ENCODE peak calls at places on chromosomes 6 and 20, in ten cellular contexts. G is WERI-Rb-1, J is uterus, C is adrenal gland, U is mucosa of descending colon, M is pancreas, X is fibroblast of lung, A is endodermal cell, I is brain microvascular endothelial cell, F is bronchial epithelial cell. N is an unnamed sample.
A peak's percentile ranks its signal among the peaks of the same experiment; 100 is the strongest.

GRCh38 chr6:36685926-36686667 is 7.6 kb downstream of the CDKN1A start:
- DNase-seq in X (no peak), G (no peak), J (no peak), C (peak; percentile 43), U (no peak), I (no peak), A (peak; percentile 20), M (no peak), F (no peak), N (no peak)

GRCh38 chr20:431012-431904 is 23.2 kb downstream of the RBCK1 start:
- DNase-seq in F (peak; percentile 68), I (peak; percentile 55), A (peak; percentile 89), M (peak; percentile 71), U (no peak), J (peak; percentile 35), G (peak; percentile 85), X (peak; percentile 77), C (peak; percentile 80), N (no peak)

GRCh38 chr6:111173946-111174345 is 86.6 kb downstream of the SLC16A10 start:
- DNase-seq in F (no peak), X (no peak), J (no peak), A (no peak), C (no peak), G (peak; percentile 40), M (no peak), U (no peak), I (no peak), N (no peak)

GRCh38 chr6:130557481-130558112 is 191.8 kb downstream of the TMEM200A start:
- DNase-seq in J (no peak), U (no peak), X (no peak), F (no peak), A (no peak), I (no peak), G (no peak), C (no peak), M (no peak), N (peak; percentile 45)

GRCh38 chr20:50226093-50226974 is 35.7 kb downstream of the CEBPB start:
- DNase-seq in A (peak; percentile 35), I (no peak), F (no peak), C (peak; percentile 73), X (peak; percentile 65), J (peak; percentile 87), M (peak; percentile 25), G (no peak), U (no peak), N (no peak)

GRCh38 chr6:72968704-72969103 is 256.6 kb downstream of the KHDC1L start:
- DNase-seq in J (no peak), X (no peak), C (no peak), I (no peak), M (no peak), G (no peak), U (no peak), A (no peak), F (peak; percentile 99), N (no peak)

GRCh38 chr20:31570021-31570463 is 35.0 kb upstream of the ID1 start:
- DNase-seq in G (no peak), X (no peak), M (no peak), I (no peak), C (no peak), U (no peak), A (no peak), J (no peak), F (no peak), N (no peak)

GRCh38 chr6:21935561-21936028 is 342.0 kb downstream of the SOX4 start:
- DNase-seq in M (no peak), I (peak; percentile 50), G (peak; percentile 70), C (no peak), J (no peak), A (peak; percentile 78), F (peak; percentile 58), X (peak; percentile 60), U (no peak), N (no peak)

DNA sequence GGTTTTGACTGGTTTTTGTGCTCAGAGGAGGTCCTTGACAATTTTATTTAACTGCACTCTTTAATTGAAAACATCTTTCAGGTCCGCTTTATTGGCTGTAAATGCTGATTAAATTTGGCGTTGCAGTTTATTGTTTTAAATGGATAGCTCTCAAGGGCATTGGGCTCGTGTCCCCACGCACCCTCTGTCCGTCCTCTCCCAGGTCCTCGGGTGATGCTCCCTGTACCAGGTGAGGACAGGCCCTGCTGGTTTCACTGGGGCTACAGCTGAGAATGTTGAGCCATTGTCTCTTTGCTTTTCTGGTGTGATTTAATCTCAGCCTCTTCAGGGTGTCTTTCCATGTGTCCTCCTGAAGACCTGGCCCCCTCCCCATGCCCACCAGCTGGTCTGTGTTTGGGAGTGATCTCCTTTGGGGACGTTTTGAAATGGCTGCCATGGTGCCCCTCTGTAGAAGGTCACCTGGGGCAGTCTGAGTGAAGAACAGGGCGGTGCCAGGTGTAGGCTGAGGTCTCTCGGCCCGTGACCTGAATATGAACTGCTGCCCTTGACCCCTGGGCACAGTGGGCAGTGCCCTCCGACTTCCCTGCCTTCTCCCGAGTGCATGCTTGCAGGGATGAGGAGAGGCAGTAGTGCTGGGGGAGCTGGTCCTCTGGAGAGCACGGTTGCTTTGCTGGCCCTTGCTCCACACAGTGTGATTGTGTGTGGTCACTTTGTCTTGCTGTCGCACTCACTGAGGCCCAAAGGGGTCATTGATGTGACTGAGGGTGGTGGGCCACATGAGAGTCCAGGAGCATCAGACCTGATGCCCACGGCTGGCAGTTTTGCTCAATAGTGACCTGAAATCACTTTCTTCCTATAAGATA is 12.5 kb upstream of the C20orf204 start:
- DNase-seq in I (no peak), J (no peak), U (peak; percentile 33), C (no peak), M (no peak), A (no peak), G (no peak), F (no peak), X (no peak), N (no peak)
- H3K4me3 ChIP-seq in I (no peak overlapping the region), J (no peak overlapping the region), U (no peak overlapping the region), C (no peak overlapping the region), M (no peak overlapping the region), A (no peak overlapping the region), G (no peak overlapping the region), F (no peak overlapping the region), X (no peak overlapping the region), N (no peak overlapping the region)

DNA sequence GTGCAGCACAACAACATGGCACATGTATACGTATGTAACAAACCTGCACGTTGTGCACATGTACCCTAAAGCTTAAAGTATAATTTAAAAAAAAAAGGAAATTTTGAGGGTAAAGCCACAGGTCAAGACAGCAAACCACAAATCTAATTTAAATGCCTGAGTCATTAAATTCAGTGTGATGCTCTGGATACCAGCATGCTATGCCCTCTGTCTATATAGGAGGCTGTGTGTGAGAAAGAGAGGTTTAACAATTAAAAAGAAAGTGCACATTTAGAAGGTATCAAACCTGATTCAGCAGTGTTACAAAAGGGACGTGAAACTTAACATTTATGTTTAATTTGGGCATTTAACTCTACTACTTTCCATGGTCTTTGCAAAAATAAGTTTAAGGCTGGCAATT is 276.3 kb downstream of the ADGRB3 start:
- DNase-seq in G (no peak), U (no peak), J (no peak), A (no peak), X (no peak), C (no peak), F (no peak), M (no peak), I (no peak), N (no peak)
- H3K36me3 ChIP-seq in G (no peaks in the 10 kb centered on the region), U (no peaks in the 10 kb centered on the region), J (no peaks in the 10 kb centered on the region), A (no peaks in the 10 kb centered on the region), X (no peaks in the 10 kb centered on the region), C (no peaks in the 10 kb centered on the region), F (no peaks in the 10 kb centered on the region), M (no peaks in the 10 kb centered on the region), I (no peaks in the 10 kb centered on the region), N (no peaks in the 10 kb centered on the region)

GRCh38 chr6:42786525-42786985 is 4.7 kb downstream of the BICRAL start:
- DNase-seq in I (no peak), U (no peak), X (no peak), F (no peak), G (no peak), C (no peak), A (no peak), M (no peak), J (no peak), N (no peak)

GRCh38 chr6:42787018-42787611 is 5.3 kb downstream of the BICRAL start:
- DNase-seq in C (no peak), M (no peak), F (no peak), I (no peak), U (no peak), G (no peak), A (no peak), J (no peak), X (no peak), N (no peak)

GRCh38 chr6:42788671-42789070 is 6.8 kb downstream of the BICRAL start:
- DNase-seq in X (no peak), F (no peak), A (no peak), M (no peak), C (no peak), I (no peak), U (no peak), J (no peak), G (no peak), N (no peak)

GRCh38 chr6:42791706-42792320 is 10.0 kb downstream of the BICRAL start:
- DNase-seq in X (peak; percentile 18), M (no peak), C (no peak), F (peak; percentile 72), A (no peak), U (no peak), I (no peak), G (no peak), J (no peak), N (no peak)

GRCh38 chr6:42790549-42791181 is 8.8 kb downstream of the BICRAL start:
- DNase-seq in A (peak; percentile 80), J (no peak), G (peak; percentile 38), C (no peak), X (no peak), F (no peak), M (no peak), U (no peak), I (no peak), N (no peak)
- TF ChIP-seq CTCF in A (peak; percentile 25), J (no peak), G (no peak), C (no peak), X (no peak), F (no peak), M (no peak), U (no peak), I (no peak), N (no peak)

GRCh38 chr6:33392168-33392947 is 735 bp downstream of the KIFC1 start:
- DNase-seq in A (no peak), G (peak; percentile 37), F (peak; percentile 30), X (no peak), I (no peak), J (no peak), U (no peak), M (no peak), C (no peak), N (no peak)

GRCh38 chr6:33392979-33393378 is 1.4 kb downstream of the KIFC1 start:
- DNase-seq in F (no peak), X (no peak), G (no peak), M (no peak), A (no peak), C (no peak), J (no peak), I (no peak), U (no peak), N (no peak)

GRCh38 chr6:33391278-33392167 is at the start of gene KIFC1:
- DNase-seq in A (peak; percentile 100), C (peak; percentile 99), M (peak; percentile 99), F (peak; percentile 99), I (peak; percentile 100), U (peak; percentile 100), J (peak; percentile 99), X (peak; percentile 100), G (peak; percentile 100), N (peak; percentile 99)

GRCh38 chr6:33390173-33390572 is 1.4 kb upstream of the KIFC1 start:
- DNase-seq in C (no peak), F (no peak), X (no peak), A (no peak), M (no peak), I (no peak), G (no peak), J (no peak), U (no peak), N (no peak)

GRCh38 chr6:33390767-33391277 is 801 bp upstream of the KIFC1 start:
- DNase-seq in U (no peak), A (no peak), F (no peak), X (no peak), I (no peak), J (no peak), G (no peak), C (no peak), M (no peak), N (no peak)
- H3K4me3 ChIP-seq in U (no peak overlapping the region), A (no peak overlapping the region), F (peak overlapping the region; percentile 6), X (peak overlapping the region; percentile 46), I (peak overlapping the region; percentile 20), J (no peak overlapping the region), G (peak overlapping the region; percentile 32), C (no peak overlapping the region), M (no peak overlapping the region), N (no peak overlapping the region)

N was measured in GM06990.